ENCODE peak calls at places on chromosomes 3 and 15, in eight cellular contexts. Q, I, D, W, S, E, F and U are unnamed samples.

GRCh38 chr3:41673643-41674042 is 288.3 kb downstream of the ULK4 start:
- DNase-seq in Q (no peak), I (no peak), D (no peak), W (no peak), S (no peak), E (no peak), F (no peak), U (no peak)

GRCh38 chr3:81823882-81824395 is 62.5 kb upstream of the GBE1 start:
- DNase-seq in Q (no peak), I (no peak), D (no peak), W (peak; percentile 21), S (no peak), E (no peak), F (no peak), U (no peak)

GRCh38 chr3:55678521-55679216 is 191.6 kb upstream of the WNT5A start:
- DNase-seq in Q (peak; percentile 55), I (no peak), D (no peak), W (no peak), S (no peak), E (no peak), F (peak; percentile 2), U (no peak)

GRCh38 chr3:53232641-53233377 is 23.0 kb downstream of the TKT start:
- DNase-seq in Q (peak; percentile 47), I (no peak), D (no peak), W (no peak), S (no peak), E (no peak), F (no peak), U (no peak)

GRCh38 chr15:35014265-35014664 is 26.2 kb upstream of the ZNF770 start:
- DNase-seq in Q (no peak), I (no peak), D (no peak), W (no peak), S (no peak), E (no peak), F (no peak), U (no peak)

GRCh38 chr15:41194444-41194843 is 36.1 kb downstream of the EXD1 start:
- DNase-seq in Q (no peak), I (no peak), D (no peak), W (no peak), S (no peak), E (no peak), F (no peak), U (no peak)

GRCh38 chr3:193140381-193140780 is 100.6 kb upstream of the PLAAT1 start:
- DNase-seq in Q (no peak), I (no peak), D (no peak), W (no peak), S (no peak), E (no peak), F (no peak), U (no peak)

GRCh38 chr15:39934415-39935044 is 615 bp downstream of the EIF2AK4 start:
- DNase-seq in Q (no peak), I (no peak), D (no peak), W (no peak), S (no peak), E (no peak), F (peak; percentile 47), U (no peak)

GRCh38 chr3:171953300-171954022 is 85.9 kb upstream of the FNDC3B start:
- DNase-seq in Q (no peak), I (no peak), D (no peak), W (no peak), S (no peak), E (no peak), F (no peak), U (no peak)

GRCh38 chr3:8741581-8742355 is 8.2 kb downstream of the CAV3 start:
- DNase-seq in Q (no peak), I (no peak), D (no peak), W (no peak), S (no peak), E (no peak), F (peak; percentile 66), U (peak; percentile 80)

GRCh38 chr3:195257454-195258448 is 13.2 kb downstream of the XXYLT1 start:
- DNase-seq in Q (peak; percentile 44), I (no peak), D (no peak), W (no peak), S (no peak), E (no peak), F (no peak), U (no peak)

GRCh38 chr15:88388702-88389101 is 78.5 kb downstream of the MRPL46 start:
- DNase-seq in Q (no peak), I (no peak), D (no peak), W (no peak), S (no peak), E (peak; percentile 27), F (no peak), U (no peak)

GRCh38 chr15:66294157-66294931 is 976 bp downstream of the DIS3L start:
- DNase-seq in Q (no peak), I (peak; percentile 22), D (no peak), W (peak; percentile 20), S (peak; percentile 42), E (peak; percentile 21), F (peak; percentile 68), U (peak; percentile 50)

GRCh38 chr3:124584552-124585391 is 145.5 kb upstream of the UMPS start:
- DNase-seq in Q (peak; percentile 97), I (peak; percentile 35), D (peak; percentile 93), W (peak; percentile 94), S (peak; percentile 86), E (peak; percentile 93), F (peak; percentile 55), U (no peak)
- TF ChIP-seq POLR2A in Q (peak; percentile 91), I (no peak), D (no peak), W (peak; percentile 85), S (peak; percentile 81), E (peak; percentile 87), F (no peak), U (no peak)

GRCh38 chr3:49132073-49132436 is 795 bp downstream of the LAMB2 start:
- DNase-seq in Q (no peak), I (no peak), D (no peak), W (no peak), S (no peak), E (no peak), F (no peak), U (no peak)

GRCh38 chr3:49131576-49131975 is 1.3 kb downstream of the LAMB2 start:
- DNase-seq in Q (no peak), I (no peak), D (no peak), W (no peak), S (no peak), E (no peak), F (no peak), U (no peak)

GRCh38 chr3:49131040-49131439 is 1.8 kb downstream of the LAMB2 start:
- DNase-seq in Q (no peak), I (no peak), D (no peak), W (no peak), S (no peak), E (no peak), F (no peak), U (no peak)

GRCh38 chr3:49133226-49133951 is 539 bp upstream of the LAMB2 start:
- DNase-seq in Q (peak; percentile 86), I (no peak), D (peak; percentile 87), W (peak; percentile 88), S (peak; percentile 88), E (peak; percentile 87), F (peak; percentile 92), U (peak; percentile 91)

DNA sequence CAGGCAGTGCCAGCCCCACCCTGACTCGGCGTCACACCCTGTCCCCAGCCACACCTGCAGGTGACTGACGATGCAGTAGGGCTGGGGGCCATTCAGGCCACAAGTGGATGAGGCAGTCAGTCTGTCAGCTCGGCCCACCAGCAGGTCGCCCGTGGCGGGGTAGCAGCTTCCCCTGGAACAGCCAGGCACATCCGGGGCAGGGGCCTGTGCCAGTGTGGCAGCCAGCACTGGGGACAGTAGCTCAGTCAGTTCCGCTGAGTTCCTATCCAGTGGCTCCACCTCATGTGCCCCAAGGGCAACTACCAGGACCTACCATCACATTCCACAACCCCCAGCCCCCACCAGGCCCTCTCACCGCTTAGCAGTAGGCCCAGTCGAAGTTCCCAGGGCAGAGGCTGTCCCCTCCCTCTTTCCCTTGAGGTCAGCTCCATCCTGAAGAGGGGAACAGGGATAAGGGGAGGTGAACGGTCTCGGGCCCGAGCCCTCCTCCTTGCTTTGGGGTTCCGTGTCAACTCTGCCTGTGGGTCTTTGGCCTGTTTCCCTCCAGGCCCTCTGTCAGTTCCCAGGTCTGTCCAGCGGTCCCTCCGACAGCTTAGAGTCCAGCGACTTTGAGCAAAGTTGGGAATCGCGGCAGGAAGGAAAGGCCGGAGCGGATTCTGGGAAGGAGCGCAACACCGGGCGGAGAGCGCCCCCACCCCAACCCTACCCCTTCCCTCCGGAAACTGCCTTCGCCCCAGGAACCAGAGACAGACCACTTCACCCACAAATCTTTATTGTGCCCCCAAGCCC is at the start of gene LAMB2:
- DNase-seq in Q (peak; percentile 84), I (no peak), D (peak; percentile 77), W (peak; percentile 80), S (peak; percentile 79), E (peak; percentile 71), F (peak; percentile 86), U (peak; percentile 80)
- TF ChIP-seq POLR2A in Q (peak; percentile 41), I (no peak), D (no peak), W (peak; percentile 59), S (peak; percentile 46), E (no peak), F (peak; percentile 74), U (peak; percentile 65)

GRCh38 chr3:123621510-123622189 is 36.8 kb upstream of the HACD2 start:
- DNase-seq in Q (no peak), I (no peak), D (no peak), W (no peak), S (no peak), E (no peak), F (no peak), U (no peak)

GRCh38 chr3:123622766-123623165 is 37.9 kb upstream of the HACD2 start:
- DNase-seq in Q (no peak), I (no peak), D (no peak), W (no peak), S (no peak), E (no peak), F (no peak), U (no peak)

GRCh38 chr3:123618076-123618703 is 33.3 kb upstream of the HACD2 start:
- DNase-seq in Q (no peak), I (no peak), D (no peak), W (no peak), S (no peak), E (no peak), F (no peak), U (no peak)

GRCh38 chr3:123618768-123619484 is 34.1 kb upstream of the HACD2 start:
- DNase-seq in Q (no peak), I (no peak), D (peak; percentile 60), W (peak; percentile 63), S (peak; percentile 60), E (peak; percentile 71), F (peak; percentile 48), U (no peak)

DNA sequence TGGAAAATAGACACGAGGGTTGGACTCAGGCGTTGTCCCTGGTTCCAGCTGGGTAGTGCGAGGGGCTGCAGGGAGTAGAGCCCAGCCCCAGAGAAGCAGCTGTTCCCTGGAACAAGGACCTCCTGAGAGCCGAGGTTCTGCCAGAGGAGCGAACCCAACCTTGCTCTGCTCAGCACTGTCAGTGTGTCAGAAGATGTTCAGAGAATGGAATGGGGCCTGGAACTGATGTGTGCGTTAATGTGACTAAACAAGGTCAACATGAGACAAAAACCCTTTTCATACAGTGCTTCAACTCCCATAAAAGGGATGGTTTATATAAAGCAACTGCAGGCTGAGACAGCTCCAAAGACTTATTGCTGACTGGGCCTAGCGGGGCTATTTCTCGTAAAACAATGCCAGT is 35.5 kb upstream of the HACD2 start:
- DNase-seq in Q (no peak), I (no peak), D (no peak), W (no peak), S (peak; percentile 48), E (no peak), F (no peak), U (no peak)
- TF ChIP-seq POLR2A in Q (no peak), I (no peak), D (no peak), W (no peak), S (peak; percentile 74), E (no peak), F (no peak), U (no peak)

GRCh38 chr15:99250494-99251435 is 516 bp upstream of the LRRC28 start:
- DNase-seq in Q (peak; percentile 99), I (peak; percentile 76), D (peak; percentile 99), W (peak; percentile 99), S (peak; percentile 99), E (peak; percentile 99), F (peak; percentile 100), U (peak; percentile 55)
- TF ChIP-seq POLR2A in Q (peak; percentile 68), I (peak; percentile 88), D (no peak), W (peak; percentile 88), S (peak; percentile 95), E (peak; percentile 39), F (peak; percentile 89), U (no peak)